ENCODE peak calls at places on chromosome X, in four cellular contexts. E, D, J and Q are unnamed samples.

GRCh38 chrX:87634361-87634760 is 116.8 kb downstream of the KLHL4 start:
- DNase-seq in D (no peak), J (no peak), E (no peak), Q (no peak)

GRCh38 chrX:43559643-43560042 is 96.5 kb upstream of the MAOA start:
- DNase-seq in E (peak; percentile 12), J (no peak), D (peak; percentile 71), Q (peak; percentile 13)

GRCh38 chrX:28794751-28795150 is 207.5 kb downstream of the IL1RAPL1 start:
- DNase-seq in D (no peak), J (no peak), E (no peak), Q (no peak)

GRCh38 chrX:39613508-39613921 is 484.2 kb downstream of the BCOR start:
- DNase-seq in D (peak; percentile 46), J (no peak), E (peak; percentile 27), Q (peak; percentile 35)

GRCh38 chrX:70656304-70656703 is 211.7 kb downstream of the DLG3 start:
- DNase-seq in E (no peak), D (no peak), J (no peak), Q (no peak)

GRCh38 chrX:41118156-41118555 is 32.9 kb downstream of the USP9X start:
- DNase-seq in J (no peak), E (no peak), D (no peak), Q (no peak)

GRCh38 chrX:31227250-31227649 is 155.4 kb upstream of the FTHL17 start:
- DNase-seq in J (no peak), E (no peak), D (no peak), Q (no peak)

GRCh38 chrX:15336023-15336413 is 695 bp upstream of the PIGA start:
- DNase-seq in E (no peak), D (no peak), J (no peak), Q (no peak)

GRCh38 chrX:77556276-77556675 is 109.1 kb downstream of the FGF16 start:
- DNase-seq in E (no peak), J (no peak), D (no peak), Q (no peak)

GRCh38 chrX:150503898-150504219 is 64.6 kb upstream of the MTM1 start:
- DNase-seq in J (no peak), D (peak; percentile 64), E (no peak), Q (no peak)

GRCh38 chrX:52819788-52820187 is 8.7 kb downstream of the XAGE5 start:
- DNase-seq in E (no peak), J (no peak), D (no peak), Q (no peak)

GRCh38 chrX:154329284-154329683 is 33.7 kb downstream of the TKTL1 start:
- DNase-seq in E (no peak), D (no peak), J (no peak), Q (no peak)

GRCh38 chrX:71487814-71488213 is 45.1 kb upstream of the OGT start:
- DNase-seq in E (no peak), J (no peak), D (no peak), Q (no peak)

GRCh38 chrX:36683507-36683906 is 324.7 kb upstream of the FAM47C start:
- DNase-seq in E (no peak), J (no peak), D (no peak), Q (no peak)

GRCh38 chrX:149643496-149643895 is 11.9 kb upstream of the TMEM185A start:
- DNase-seq in D (no peak), E (no peak), J (no peak), Q (no peak)

GRCh38 chrX:100409316-100410082 is 574 bp downstream of the PCDH19 start:
- DNase-seq in J (no peak), D (no peak), E (peak; percentile 9), Q (no peak)

GRCh38 chrX:42442745-42443144 is 335.2 kb downstream of the PPP1R2C start:
- DNase-seq in E (no peak), J (no peak), D (no peak), Q (no peak)

GRCh38 chrX:20729421-20729820 is 462.7 kb upstream of the RPS6KA3 start:
- DNase-seq in E (no peak), J (no peak), D (no peak), Q (no peak)

GRCh38 chrX:18406531-18407266 is 18.7 kb upstream of the CDKL5 start:
- DNase-seq in J (no peak), D (no peak), E (no peak), Q (no peak)

GRCh38 chrX:72122621-72123275 is 9.0 kb downstream of the RTL5 start:
- DNase-seq in D (no peak), J (no peak), E (no peak), Q (no peak)

GRCh38 chrX:153981771-153982533 is 9.4 kb downstream of the TMEM187 start:
- DNase-seq in J (peak; percentile 42), D (no peak), E (peak; percentile 53), Q (peak; percentile 48)

GRCh38 chrX:41386222-41386990 is 52.4 kb downstream of the DDX3X start:
- DNase-seq in D (no peak), J (no peak), E (no peak), Q (no peak)

GRCh38 chrX:53077207-53078197 is 4.7 kb upstream of the TSPYL2 start:
- DNase-seq in E (no peak), J (no peak), D (no peak), Q (no peak)

GRCh38 chrX:132740316-132741123 is 217.9 kb downstream of the HS6ST2 start:
- DNase-seq in J (no peak), E (no peak), D (no peak), Q (no peak)

GRCh38 chrX:106959897-106960296 is 39.7 kb downstream of the CLDN2 start:
- DNase-seq in E (no peak), D (no peak), J (no peak), Q (no peak)

GRCh38 chrX:122244080-122244479 is 940.0 kb upstream of the GRIA3 start:
- DNase-seq in E (no peak), D (no peak), J (no peak), Q (no peak)

GRCh38 chrX:154309041-154309775 is 13.6 kb downstream of the TKTL1 start:
- DNase-seq in J (no peak), E (no peak), D (no peak), Q (no peak)

GRCh38 chrX:20681691-20682090 is 415.0 kb upstream of the RPS6KA3 start:
- DNase-seq in D (no peak), J (no peak), E (no peak), Q (no peak)

GRCh38 chrX:51144828-51145442 is 187.7 kb upstream of the NUDT10 start:
- DNase-seq in D (peak; percentile 41), E (no peak), J (no peak), Q (no peak)

GRCh38 chrX:11881485-11882170 is 123.6 kb downstream of the MSL3 start:
- DNase-seq in J (no peak), E (no peak), D (no peak), Q (no peak)

DNA sequence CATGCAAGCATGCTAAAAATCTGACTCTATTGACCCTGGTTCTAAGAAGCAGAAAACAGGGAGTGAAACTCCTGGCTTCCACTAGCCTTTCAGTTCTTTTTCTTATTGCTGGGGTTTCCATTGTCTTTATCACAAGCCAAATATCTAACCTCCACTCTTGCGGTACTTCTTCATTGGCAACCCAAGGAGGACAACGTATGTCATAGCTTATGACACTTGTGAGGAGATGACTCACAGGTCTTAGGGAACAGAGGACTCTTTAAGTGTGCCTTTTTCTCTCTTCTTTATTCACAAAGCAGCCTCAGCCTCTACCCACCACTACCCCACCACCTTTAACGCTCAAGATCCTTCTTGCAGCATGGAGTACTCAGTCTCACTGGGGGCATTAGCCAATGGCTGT is 124.2 kb downstream of the GUCY2F start:
- DNase-seq in D (no peak), E (no peak), J (no peak), Q (no peak)
- H3K4me3 ChIP-seq in D (no peak overlapping the region), E (no peak overlapping the region), J (no peak overlapping the region), Q (no peak overlapping the region)

DNA sequence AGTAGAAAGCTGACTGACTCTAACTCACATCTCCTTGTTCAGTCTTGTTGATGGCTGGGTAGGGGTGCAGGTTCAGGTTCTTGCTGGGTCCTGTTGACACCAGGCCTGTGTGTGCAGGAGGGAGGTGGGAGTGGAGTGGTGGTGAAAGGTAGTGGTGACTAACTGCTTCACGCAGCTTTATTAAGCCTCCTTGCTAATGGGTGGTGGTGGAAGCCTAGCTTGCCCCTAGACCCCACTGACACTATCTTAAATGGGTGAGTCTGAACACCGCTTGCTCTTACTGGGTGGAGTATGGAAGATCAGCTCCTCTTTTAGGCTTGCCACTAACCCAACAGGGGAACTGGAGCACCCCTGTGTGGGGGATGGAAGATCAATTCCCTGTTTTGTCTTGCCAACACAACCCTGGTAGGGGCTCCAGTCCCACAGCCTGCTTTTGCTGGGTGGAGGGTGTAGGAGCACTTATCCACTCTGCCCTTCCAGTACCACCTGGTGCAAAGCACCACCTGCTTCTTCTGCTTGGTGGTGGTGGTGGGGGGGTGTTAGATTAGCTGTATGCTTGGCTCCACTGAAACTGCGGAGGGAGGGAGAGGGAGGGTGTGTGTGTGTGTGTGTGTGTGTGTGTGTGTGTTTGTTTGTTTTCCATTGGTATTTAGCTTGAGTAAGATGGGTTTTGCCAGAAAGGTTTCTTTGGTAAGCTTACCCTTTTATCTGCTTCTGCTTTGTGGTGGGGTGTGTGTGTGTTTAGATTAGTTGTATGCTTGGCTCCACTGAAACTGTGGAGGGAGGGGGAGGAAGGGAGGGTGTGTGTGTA is 25.6 kb downstream of the KDM6A start:
- DNase-seq in J (no peak), E (no peak), D (no peak), Q (no peak)
- H3K4me3 ChIP-seq in J (no peak overlapping the region), E (no peak overlapping the region), D (no peak overlapping the region), Q (no peak overlapping the region)

GRCh38 chrX:75113664-75114063 is 42.4 kb downstream of the ABCB7 start:
- DNase-seq in E (no peak), D (no peak), J (no peak), Q (no peak)

GRCh38 chrX:75118296-75118695 is 37.8 kb downstream of the ABCB7 start:
- DNase-seq in D (no peak), E (no peak), J (no peak), Q (no peak)

GRCh38 chrX:75114638-75115037 is 41.4 kb downstream of the ABCB7 start:
- DNase-seq in E (no peak), J (no peak), D (no peak), Q (no peak)

DNA sequence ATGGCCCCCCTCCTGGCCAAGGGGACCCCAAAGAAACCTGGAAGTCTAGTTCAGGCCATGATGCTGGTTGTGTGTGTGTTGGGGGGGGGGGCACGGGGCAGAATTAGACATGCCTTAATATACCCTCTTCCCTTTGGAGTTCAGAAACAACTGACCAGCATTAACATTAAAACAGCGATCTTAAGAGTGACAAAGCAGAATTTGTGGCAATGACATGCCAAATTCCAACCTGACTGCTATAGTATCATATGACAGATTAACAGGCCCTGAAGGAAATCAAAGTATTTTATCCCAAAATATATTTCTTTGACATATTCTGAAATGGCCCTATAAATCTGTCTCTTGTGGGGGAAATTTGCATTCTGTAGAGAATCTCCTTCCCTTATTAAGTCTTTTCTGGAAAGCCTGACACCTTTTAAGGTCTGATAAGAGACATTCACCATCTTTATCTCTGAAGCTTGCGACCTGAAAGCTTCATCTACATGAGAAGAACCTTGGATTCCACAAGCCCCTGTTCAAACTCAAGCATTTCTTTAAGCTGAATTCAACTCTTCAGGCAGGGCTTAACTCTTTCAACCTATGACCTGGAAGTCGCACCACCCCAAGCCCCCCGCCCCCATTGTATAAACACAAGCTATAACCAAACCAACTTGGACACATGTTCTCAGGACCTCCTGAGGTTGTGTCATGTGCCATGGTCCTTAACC is 40.2 kb downstream of the ABCB7 start:
- DNase-seq in E (no peak), J (no peak), D (no peak), Q (no peak)
- H3K4me3 ChIP-seq in E (no peak overlapping the region), J (no peak overlapping the region), D (no peak overlapping the region), Q (no peak overlapping the region)

GRCh38 chrX:9534686-9535085 is 69.8 kb downstream of the TBL1X start:
- DNase-seq in E (no peak), D (no peak), J (no peak), Q (no peak)
- H3K4me3 ChIP-seq in E (no peak overlapping the region), D (no peak overlapping the region), J (no peak overlapping the region), Q (no peak overlapping the region)